ENCODE peak calls at places on chromosomes 4 and X, in seven cellular contexts. D, X, S, Q, J, M and Y are unnamed samples.

GRCh38 chrX:53458082-53458481 is 23.9 kb upstream of the HSD17B10 start:
- DNase-seq in X (no peak), S (no peak), D (no peak), J (no peak), Q (no peak), M (no peak), Y (no peak)

GRCh38 chr4:95289028-95289634 is 259.6 kb downstream of the UNC5C start:
- DNase-seq in M (no peak), S (no peak), J (no peak), Q (no peak), X (no peak), D (no peak), Y (no peak)

GRCh38 chr4:147753047-147753446 is 21.2 kb downstream of the ARHGAP10 start:
- DNase-seq in X (no peak), D (no peak), M (peak), S (no peak), J (no peak), Q (no peak), Y (no peak)

GRCh38 chr4:472881-473574 is 25.9 kb downstream of the ZNF721 start:
- DNase-seq in J (no peak), M (no peak), S (no peak), D (no peak), Q (peak), X (no peak), Y (no peak)

GRCh38 chr4:140211693-140212092 is 57.7 kb upstream of the MAML3 start:
- DNase-seq in S (no peak), D (no peak), J (no peak), M (no peak), Q (no peak), X (no peak), Y (no peak)

GRCh38 chrX:107823456-107823855 is 2.2 kb upstream of the MID2 start:
- DNase-seq in J (no peak), D (no peak), Q (no peak), M (no peak), X (no peak), S (peak), Y (no peak)

GRCh38 chrX:12610079-12610478 is 181.1 kb upstream of the PRPS2 start:
- DNase-seq in S (peak), J (no peak), M (no peak), X (no peak), Q (no peak), D (no peak), Y (no peak)

GRCh38 chrX:48025561-48025960 is 18.8 kb downstream of the SPACA5 start:
- DNase-seq in X (peak), J (no peak), D (no peak), S (no peak), M (peak), Q (peak), Y (peak)

GRCh38 chr4:122744229-122744628 is 11.7 kb downstream of the BBS12 start:
- DNase-seq in S (peak), Q (no peak), M (no peak), D (no peak), J (no peak), X (no peak), Y (no peak)